ENCODE peak calls at places on chromosomes 6 and 20, in seven cellular contexts. One of them, this sample, is unnamed.

GRCh38 chr20:19370076-19371075 is 157.9 kb downstream of the SLC24A3 start:
- DNase-seq in mesothelial cell of epicardium: no peak
- DNase-seq in activated T-helper 1 cell treated with anti-CD3 and anti-CD28 coated beads, Interleukin-2, amount 50 U/mL, for 16 hours: no peak
- DNase-seq in activated T-cell treated with anti-CD3 and anti-CD28 coated beads for 48 hours: no peak
- DNase-seq in NCI-H2081: no peak
- DNase-seq in renal cortical epithelial cell: no peak
- DNase-seq in neuronal stem cell: no peak
- DNase-seq in this sample: peak; percentile 62

GRCh38 chr6:168908166-168908565 is 345.5 kb downstream of the THBS2 start:
- DNase-seq in NCI-H2081: no peak
- DNase-seq in activated T-cell treated with anti-CD3 and anti-CD28 coated beads for 48 hours: no peak
- DNase-seq in activated T-helper 1 cell treated with anti-CD3 and anti-CD28 coated beads, Interleukin-2, amount 50 U/mL, for 16 hours: no peak
- DNase-seq in neuronal stem cell: no peak
- DNase-seq in mesothelial cell of epicardium: no peak
- DNase-seq in renal cortical epithelial cell: no peak
- DNase-seq in this sample: no peak

GRCh38 chr20:43804781-43805180 is 78.0 kb upstream of the GTSF1L start:
- DNase-seq in renal cortical epithelial cell: no peak
- DNase-seq in activated T-helper 1 cell treated with anti-CD3 and anti-CD28 coated beads, Interleukin-2, amount 50 U/mL, for 16 hours: no peak
- DNase-seq in mesothelial cell of epicardium: no peak
- DNase-seq in neuronal stem cell: no peak
- DNase-seq in NCI-H2081: no peak
- DNase-seq in activated T-cell treated with anti-CD3 and anti-CD28 coated beads for 48 hours: no peak
- DNase-seq in this sample: no peak

GRCh38 chr6:90417385-90417784 is 120.7 kb upstream of the BACH2 start:
- DNase-seq in neuronal stem cell: no peak
- DNase-seq in mesothelial cell of epicardium: no peak
- DNase-seq in activated T-helper 1 cell treated with anti-CD3 and anti-CD28 coated beads, Interleukin-2, amount 50 U/mL, for 16 hours: no peak
- DNase-seq in renal cortical epithelial cell: no peak
- DNase-seq in activated T-cell treated with anti-CD3 and anti-CD28 coated beads for 48 hours: no peak
- DNase-seq in NCI-H2081: no peak
- DNase-seq in this sample: no peak

GRCh38 chr6:130693944-130694343 is 133.3 kb upstream of the SMLR1 start:
- DNase-seq in mesothelial cell of epicardium: no peak
- DNase-seq in activated T-cell treated with anti-CD3 and anti-CD28 coated beads for 48 hours: no peak
- DNase-seq in neuronal stem cell: no peak
- DNase-seq in activated T-helper 1 cell treated with anti-CD3 and anti-CD28 coated beads, Interleukin-2, amount 50 U/mL, for 16 hours: no peak
- DNase-seq in renal cortical epithelial cell: no peak
- DNase-seq in NCI-H2081: no peak
- DNase-seq in this sample: no peak

GRCh38 chr6:81814365-81815109 is 62.1 kb upstream of the TENT5A start:
- DNase-seq in activated T-cell treated with anti-CD3 and anti-CD28 coated beads for 48 hours: no peak
- DNase-seq in activated T-helper 1 cell treated with anti-CD3 and anti-CD28 coated beads, Interleukin-2, amount 50 U/mL, for 16 hours: no peak
- DNase-seq in NCI-H2081: no peak
- DNase-seq in mesothelial cell of epicardium: no peak
- DNase-seq in neuronal stem cell: no peak
- DNase-seq in renal cortical epithelial cell: peak; percentile 55
- DNase-seq in this sample: no peak

GRCh38 chr6:5892669-5893068 is 114.1 kb downstream of the NRN1 start:
- DNase-seq in activated T-cell treated with anti-CD3 and anti-CD28 coated beads for 48 hours: no peak
- DNase-seq in NCI-H2081: no peak
- DNase-seq in neuronal stem cell: no peak
- DNase-seq in renal cortical epithelial cell: no peak
- DNase-seq in mesothelial cell of epicardium: no peak
- DNase-seq in activated T-helper 1 cell treated with anti-CD3 and anti-CD28 coated beads, Interleukin-2, amount 50 U/mL, for 16 hours: no peak
- DNase-seq in this sample: no peak

GRCh38 chr6:106530502-106530901 is 98.8 kb downstream of the RTN4IP1 start:
- DNase-seq in neuronal stem cell: no peak
- DNase-seq in activated T-cell treated with anti-CD3 and anti-CD28 coated beads for 48 hours: no peak
- DNase-seq in renal cortical epithelial cell: no peak
- DNase-seq in NCI-H2081: no peak
- DNase-seq in activated T-helper 1 cell treated with anti-CD3 and anti-CD28 coated beads, Interleukin-2, amount 50 U/mL, for 16 hours: no peak
- DNase-seq in mesothelial cell of epicardium: no peak
- DNase-seq in this sample: no peak

GRCh38 chr20:8244637-8245036 is 112.6 kb downstream of the PLCB1 start:
- DNase-seq in renal cortical epithelial cell: peak; percentile 47
- DNase-seq in neuronal stem cell: no peak
- DNase-seq in activated T-cell treated with anti-CD3 and anti-CD28 coated beads for 48 hours: no peak
- DNase-seq in mesothelial cell of epicardium: no peak
- DNase-seq in NCI-H2081: no peak
- DNase-seq in activated T-helper 1 cell treated with anti-CD3 and anti-CD28 coated beads, Interleukin-2, amount 50 U/mL, for 16 hours: no peak
- DNase-seq in this sample: peak; percentile 42

GRCh38 chr6:134816780-134817179 is 133.1 kb downstream of the ALDH8A1 start:
- DNase-seq in activated T-helper 1 cell treated with anti-CD3 and anti-CD28 coated beads, Interleukin-2, amount 50 U/mL, for 16 hours: no peak
- DNase-seq in NCI-H2081: no peak
- DNase-seq in mesothelial cell of epicardium: no peak
- DNase-seq in neuronal stem cell: no peak
- DNase-seq in renal cortical epithelial cell: peak; percentile 74
- DNase-seq in activated T-cell treated with anti-CD3 and anti-CD28 coated beads for 48 hours: no peak
- DNase-seq in this sample: no peak

GRCh38 chr20:15179426-15180190 is 842.2 kb upstream of the FLRT3 start:
- DNase-seq in renal cortical epithelial cell: no peak
- DNase-seq in mesothelial cell of epicardium: no peak
- DNase-seq in activated T-helper 1 cell treated with anti-CD3 and anti-CD28 coated beads, Interleukin-2, amount 50 U/mL, for 16 hours: no peak
- DNase-seq in activated T-cell treated with anti-CD3 and anti-CD28 coated beads for 48 hours: no peak
- DNase-seq in neuronal stem cell: no peak
- DNase-seq in NCI-H2081: no peak
- DNase-seq in this sample: peak; percentile 82

GRCh38 chr20:407953-408842 is at the start of gene RBCK1:
- DNase-seq in NCI-H2081: peak; percentile 76
- DNase-seq in neuronal stem cell: peak; percentile 75
- DNase-seq in renal cortical epithelial cell: peak; percentile 39
- DNase-seq in mesothelial cell of epicardium: peak; percentile 77
- DNase-seq in activated T-cell treated with anti-CD3 and anti-CD28 coated beads for 48 hours: peak; percentile 85
- DNase-seq in activated T-helper 1 cell treated with anti-CD3 and anti-CD28 coated beads, Interleukin-2, amount 50 U/mL, for 16 hours: peak; percentile 75
- DNase-seq in this sample: peak; percentile 30

GRCh38 chr6:87561012-87561411 is 28.8 kb downstream of the RARS2 start:
- DNase-seq in neuronal stem cell: no peak
- DNase-seq in mesothelial cell of epicardium: no peak
- DNase-seq in NCI-H2081: no peak
- DNase-seq in activated T-helper 1 cell treated with anti-CD3 and anti-CD28 coated beads, Interleukin-2, amount 50 U/mL, for 16 hours: no peak
- DNase-seq in activated T-cell treated with anti-CD3 and anti-CD28 coated beads for 48 hours: no peak
- DNase-seq in renal cortical epithelial cell: no peak
- DNase-seq in this sample: no peak

GRCh38 chr6:165746331-165746730 is 83.3 kb upstream of the PDE10A start:
- DNase-seq in renal cortical epithelial cell: no peak
- DNase-seq in NCI-H2081: no peak
- DNase-seq in mesothelial cell of epicardium: no peak
- DNase-seq in neuronal stem cell: no peak
- DNase-seq in activated T-helper 1 cell treated with anti-CD3 and anti-CD28 coated beads, Interleukin-2, amount 50 U/mL, for 16 hours: no peak
- DNase-seq in activated T-cell treated with anti-CD3 and anti-CD28 coated beads for 48 hours: no peak
- DNase-seq in this sample: no peak

GRCh38 chr6:106519460-106520394 is 109.6 kb downstream of the RTN4IP1 start:
- DNase-seq in renal cortical epithelial cell: peak; percentile 92
- DNase-seq in mesothelial cell of epicardium: no peak
- DNase-seq in activated T-cell treated with anti-CD3 and anti-CD28 coated beads for 48 hours: peak; percentile 72
- DNase-seq in NCI-H2081: no peak
- DNase-seq in neuronal stem cell: no peak
- DNase-seq in activated T-helper 1 cell treated with anti-CD3 and anti-CD28 coated beads, Interleukin-2, amount 50 U/mL, for 16 hours: peak; percentile 43
- DNase-seq in this sample: no peak

GRCh38 chr20:38829296-38829875 is 23.9 kb downstream of the PPP1R16B start:
- DNase-seq in mesothelial cell of epicardium: no peak
- DNase-seq in NCI-H2081: no peak
- DNase-seq in activated T-helper 1 cell treated with anti-CD3 and anti-CD28 coated beads, Interleukin-2, amount 50 U/mL, for 16 hours: no peak
- DNase-seq in activated T-cell treated with anti-CD3 and anti-CD28 coated beads for 48 hours: no peak
- DNase-seq in neuronal stem cell: no peak
- DNase-seq in renal cortical epithelial cell: no peak
- DNase-seq in this sample: no peak

GRCh38 chr6:157912326-157912725 is 69.3 kb upstream of the SYNJ2 start:
- DNase-seq in neuronal stem cell: no peak
- DNase-seq in NCI-H2081: no peak
- DNase-seq in mesothelial cell of epicardium: no peak
- DNase-seq in activated T-cell treated with anti-CD3 and anti-CD28 coated beads for 48 hours: no peak
- DNase-seq in activated T-helper 1 cell treated with anti-CD3 and anti-CD28 coated beads, Interleukin-2, amount 50 U/mL, for 16 hours: no peak
- DNase-seq in renal cortical epithelial cell: peak; percentile 51
- DNase-seq in this sample: peak; percentile 32

GRCh38 chr6:34888441-34888820 is 589 bp upstream of the TAF11 start:
- DNase-seq in mesothelial cell of epicardium: no peak
- DNase-seq in NCI-H2081: no peak
- DNase-seq in activated T-helper 1 cell treated with anti-CD3 and anti-CD28 coated beads, Interleukin-2, amount 50 U/mL, for 16 hours: no peak
- DNase-seq in neuronal stem cell: no peak
- DNase-seq in activated T-cell treated with anti-CD3 and anti-CD28 coated beads for 48 hours: no peak
- DNase-seq in renal cortical epithelial cell: no peak
- DNase-seq in this sample: peak; percentile 33

GRCh38 chr6:119096683-119097310 is 18.3 kb upstream of the FAM184A start:
- DNase-seq in activated T-helper 1 cell treated with anti-CD3 and anti-CD28 coated beads, Interleukin-2, amount 50 U/mL, for 16 hours: no peak
- DNase-seq in activated T-cell treated with anti-CD3 and anti-CD28 coated beads for 48 hours: no peak
- DNase-seq in mesothelial cell of epicardium: no peak
- DNase-seq in NCI-H2081: no peak
- DNase-seq in neuronal stem cell: no peak
- DNase-seq in renal cortical epithelial cell: no peak
- DNase-seq in this sample: peak; percentile 24

GRCh38 chr6:148760143-148760505 is 13.3 kb downstream of the UST start:
- DNase-seq in neuronal stem cell: no peak
- DNase-seq in mesothelial cell of epicardium: no peak
- DNase-seq in activated T-cell treated with anti-CD3 and anti-CD28 coated beads for 48 hours: no peak
- DNase-seq in NCI-H2081: no peak
- DNase-seq in activated T-helper 1 cell treated with anti-CD3 and anti-CD28 coated beads, Interleukin-2, amount 50 U/mL, for 16 hours: no peak
- DNase-seq in renal cortical epithelial cell: no peak
- DNase-seq in this sample: no peak

GRCh38 chr20:50848846-50849673 is 54.2 kb downstream of the BCAS4 start:
- DNase-seq in neuronal stem cell: no peak
- DNase-seq in renal cortical epithelial cell: no peak
- DNase-seq in mesothelial cell of epicardium: no peak
- DNase-seq in NCI-H2081: no peak
- DNase-seq in activated T-helper 1 cell treated with anti-CD3 and anti-CD28 coated beads, Interleukin-2, amount 50 U/mL, for 16 hours: no peak
- DNase-seq in activated T-cell treated with anti-CD3 and anti-CD28 coated beads for 48 hours: no peak
- DNase-seq in this sample: peak; percentile 17

GRCh38 chr6:128713461-128713860 is 169.5 kb upstream of the LAMA2 start:
- DNase-seq in mesothelial cell of epicardium: no peak
- DNase-seq in neuronal stem cell: no peak
- DNase-seq in activated T-cell treated with anti-CD3 and anti-CD28 coated beads for 48 hours: no peak
- DNase-seq in activated T-helper 1 cell treated with anti-CD3 and anti-CD28 coated beads, Interleukin-2, amount 50 U/mL, for 16 hours: no peak
- DNase-seq in renal cortical epithelial cell: peak; percentile 37
- DNase-seq in NCI-H2081: no peak
- DNase-seq in this sample: no peak

This sample was measured in NCI-H446 treated with DMSO at 0.1 percent for 48 hours.